ENCODE peak calls at places on chromosomes 4 and X, in nine cellular contexts. One of them, this sample, is unnamed.
A peak's percentile ranks its signal among the peaks of the same experiment; 100 is the strongest.

GRCh38 chr4:153001626-153002025 is 65.5 kb downstream of the FHDC1 start:
- DNase-seq in activated T-helper 1 cell treated with Interleukin-2 at 50 U/mL for 16 hours: no peak
- DNase-seq in stimulated activated CD4-positive, alpha-beta T cell treated with anti-CD3 and anti-CD28 coated beads, Interleukin-2, amount 100 ng/mL, for 24 hours: no peak
- DNase-seq in ELR: peak; percentile 13
- DNase-seq in ACHN: no peak
- DNase-seq in NCI-H1092 treated with DMSO at 0.1 percent for 48 hours: no peak
- DNase-seq in effector memory CD4-positive, alpha-beta T cell: no peak
- DNase-seq in neuronal stem cell: no peak
- DNase-seq in BJ: no peak
- DNase-seq in this sample: no peak

GRCh38 chr4:158835456-158836369 is 66.9 kb downstream of the FNIP2 start:
- DNase-seq in activated T-helper 1 cell treated with Interleukin-2 at 50 U/mL for 16 hours: no peak
- DNase-seq in stimulated activated CD4-positive, alpha-beta T cell treated with anti-CD3 and anti-CD28 coated beads, Interleukin-2, amount 100 ng/mL, for 24 hours: no peak
- DNase-seq in ELR: no peak
- DNase-seq in ACHN: no peak
- DNase-seq in NCI-H1092 treated with DMSO at 0.1 percent for 48 hours: no peak
- DNase-seq in effector memory CD4-positive, alpha-beta T cell: no peak
- DNase-seq in neuronal stem cell: no peak
- DNase-seq in BJ: no peak
- DNase-seq in this sample: no peak

GRCh38 chrX:21725498-21725897 is 32.4 kb downstream of the SMPX start:
- DNase-seq in activated T-helper 1 cell treated with Interleukin-2 at 50 U/mL for 16 hours: no peak
- DNase-seq in stimulated activated CD4-positive, alpha-beta T cell treated with anti-CD3 and anti-CD28 coated beads, Interleukin-2, amount 100 ng/mL, for 24 hours: no peak
- DNase-seq in ELR: peak; percentile 41
- DNase-seq in ACHN: peak; percentile 0
- DNase-seq in NCI-H1092 treated with DMSO at 0.1 percent for 48 hours: peak; percentile 45
- DNase-seq in effector memory CD4-positive, alpha-beta T cell: no peak
- DNase-seq in neuronal stem cell: no peak
- DNase-seq in BJ: no peak
- DNase-seq in this sample: no peak

GRCh38 chr4:184344899-184345572 is 127.4 kb upstream of the ENPP6 start:
- DNase-seq in activated T-helper 1 cell treated with Interleukin-2 at 50 U/mL for 16 hours: no peak
- DNase-seq in stimulated activated CD4-positive, alpha-beta T cell treated with anti-CD3 and anti-CD28 coated beads, Interleukin-2, amount 100 ng/mL, for 24 hours: no peak
- DNase-seq in ELR: no peak
- DNase-seq in ACHN: no peak
- DNase-seq in NCI-H1092 treated with DMSO at 0.1 percent for 48 hours: no peak
- DNase-seq in effector memory CD4-positive, alpha-beta T cell: no peak
- DNase-seq in neuronal stem cell: no peak
- DNase-seq in BJ: no peak
- DNase-seq in this sample: no peak

GRCh38 chr4:3660086-3660927 is 105.9 kb upstream of the ADRA2C start:
- DNase-seq in activated T-helper 1 cell treated with Interleukin-2 at 50 U/mL for 16 hours: no peak
- DNase-seq in stimulated activated CD4-positive, alpha-beta T cell treated with anti-CD3 and anti-CD28 coated beads, Interleukin-2, amount 100 ng/mL, for 24 hours: no peak
- DNase-seq in ELR: no peak
- DNase-seq in ACHN: no peak
- DNase-seq in NCI-H1092 treated with DMSO at 0.1 percent for 48 hours: peak; percentile 87
- DNase-seq in effector memory CD4-positive, alpha-beta T cell: no peak
- DNase-seq in neuronal stem cell: peak; percentile 29
- DNase-seq in BJ: no peak
- DNase-seq in this sample: no peak

GRCh38 chrX:12979011-12979629 is 4.2 kb downstream of the TMSB4X start:
- DNase-seq in activated T-helper 1 cell treated with Interleukin-2 at 50 U/mL for 16 hours: no peak
- DNase-seq in stimulated activated CD4-positive, alpha-beta T cell treated with anti-CD3 and anti-CD28 coated beads, Interleukin-2, amount 100 ng/mL, for 24 hours: no peak
- DNase-seq in ELR: no peak
- DNase-seq in ACHN: no peak
- DNase-seq in NCI-H1092 treated with DMSO at 0.1 percent for 48 hours: no peak
- DNase-seq in effector memory CD4-positive, alpha-beta T cell: no peak
- DNase-seq in neuronal stem cell: no peak
- DNase-seq in BJ: no peak
- DNase-seq in this sample: no peak

GRCh38 chrX:67094061-67094460 is 449.8 kb upstream of the AR start:
- DNase-seq in activated T-helper 1 cell treated with Interleukin-2 at 50 U/mL for 16 hours: no peak
- DNase-seq in stimulated activated CD4-positive, alpha-beta T cell treated with anti-CD3 and anti-CD28 coated beads, Interleukin-2, amount 100 ng/mL, for 24 hours: no peak
- DNase-seq in ELR: no peak
- DNase-seq in ACHN: no peak
- DNase-seq in NCI-H1092 treated with DMSO at 0.1 percent for 48 hours: no peak
- DNase-seq in effector memory CD4-positive, alpha-beta T cell: no peak
- DNase-seq in neuronal stem cell: no peak
- DNase-seq in BJ: no peak
- DNase-seq in this sample: no peak

GRCh38 chrX:123803331-123803983 is 56.4 kb upstream of the XIAP start:
- DNase-seq in activated T-helper 1 cell treated with Interleukin-2 at 50 U/mL for 16 hours: no peak
- DNase-seq in stimulated activated CD4-positive, alpha-beta T cell treated with anti-CD3 and anti-CD28 coated beads, Interleukin-2, amount 100 ng/mL, for 24 hours: no peak
- DNase-seq in ELR: peak; percentile 75
- DNase-seq in ACHN: no peak
- DNase-seq in NCI-H1092 treated with DMSO at 0.1 percent for 48 hours: peak; percentile 91
- DNase-seq in effector memory CD4-positive, alpha-beta T cell: peak; percentile 12
- DNase-seq in neuronal stem cell: peak; percentile 0
- DNase-seq in BJ: peak; percentile 53
- DNase-seq in this sample: no peak

GRCh38 chr4:45453258-45453841 is 670.5 kb downstream of the GABRG1 start:
- DNase-seq in activated T-helper 1 cell treated with Interleukin-2 at 50 U/mL for 16 hours: no peak
- DNase-seq in stimulated activated CD4-positive, alpha-beta T cell treated with anti-CD3 and anti-CD28 coated beads, Interleukin-2, amount 100 ng/mL, for 24 hours: no peak
- DNase-seq in ELR: peak; percentile 4
- DNase-seq in ACHN: peak; percentile 56
- DNase-seq in NCI-H1092 treated with DMSO at 0.1 percent for 48 hours: peak; percentile 33
- DNase-seq in effector memory CD4-positive, alpha-beta T cell: no peak
- DNase-seq in neuronal stem cell: peak; percentile 31
- DNase-seq in BJ: no peak
- DNase-seq in this sample: no peak

GRCh38 chr4:108058685-108059440 is 69.2 kb downstream of the HADH start:
- DNase-seq in activated T-helper 1 cell treated with Interleukin-2 at 50 U/mL for 16 hours: no peak
- DNase-seq in stimulated activated CD4-positive, alpha-beta T cell treated with anti-CD3 and anti-CD28 coated beads, Interleukin-2, amount 100 ng/mL, for 24 hours: no peak
- DNase-seq in ELR: peak; percentile 97
- DNase-seq in ACHN: no peak
- DNase-seq in NCI-H1092 treated with DMSO at 0.1 percent for 48 hours: no peak
- DNase-seq in effector memory CD4-positive, alpha-beta T cell: no peak
- DNase-seq in neuronal stem cell: no peak
- DNase-seq in BJ: peak; percentile 75
- DNase-seq in this sample: no peak

GRCh38 chrX:25858273-25858880 is 279.8 kb upstream of the MAGEB18 start:
- DNase-seq in activated T-helper 1 cell treated with Interleukin-2 at 50 U/mL for 16 hours: no peak
- DNase-seq in stimulated activated CD4-positive, alpha-beta T cell treated with anti-CD3 and anti-CD28 coated beads, Interleukin-2, amount 100 ng/mL, for 24 hours: no peak
- DNase-seq in ELR: no peak
- DNase-seq in ACHN: peak; percentile 9
- DNase-seq in NCI-H1092 treated with DMSO at 0.1 percent for 48 hours: no peak
- DNase-seq in effector memory CD4-positive, alpha-beta T cell: no peak
- DNase-seq in neuronal stem cell: no peak
- DNase-seq in BJ: no peak
- DNase-seq in this sample: no peak

GRCh38 chr4:76282941-76283689 is 23.4 kb upstream of the STBD1 start:
- DNase-seq in activated T-helper 1 cell treated with Interleukin-2 at 50 U/mL for 16 hours: no peak
- DNase-seq in stimulated activated CD4-positive, alpha-beta T cell treated with anti-CD3 and anti-CD28 coated beads, Interleukin-2, amount 100 ng/mL, for 24 hours: no peak
- DNase-seq in ELR: no peak
- DNase-seq in ACHN: no peak
- DNase-seq in NCI-H1092 treated with DMSO at 0.1 percent for 48 hours: no peak
- DNase-seq in effector memory CD4-positive, alpha-beta T cell: no peak
- DNase-seq in neuronal stem cell: no peak
- DNase-seq in BJ: no peak
- DNase-seq in this sample: no peak

GRCh38 chrX:39242187-39242586 is 440.9 kb downstream of the MID1IP1 start:
- DNase-seq in activated T-helper 1 cell treated with Interleukin-2 at 50 U/mL for 16 hours: no peak
- DNase-seq in stimulated activated CD4-positive, alpha-beta T cell treated with anti-CD3 and anti-CD28 coated beads, Interleukin-2, amount 100 ng/mL, for 24 hours: no peak
- DNase-seq in ELR: peak; percentile 9
- DNase-seq in ACHN: no peak
- DNase-seq in NCI-H1092 treated with DMSO at 0.1 percent for 48 hours: peak; percentile 77
- DNase-seq in effector memory CD4-positive, alpha-beta T cell: no peak
- DNase-seq in neuronal stem cell: no peak
- DNase-seq in BJ: no peak
- DNase-seq in this sample: no peak

GRCh38 chr4:60744767-60745166 is 455.4 kb upstream of the ADGRL3 start:
- DNase-seq in activated T-helper 1 cell treated with Interleukin-2 at 50 U/mL for 16 hours: no peak
- DNase-seq in stimulated activated CD4-positive, alpha-beta T cell treated with anti-CD3 and anti-CD28 coated beads, Interleukin-2, amount 100 ng/mL, for 24 hours: no peak
- DNase-seq in ELR: peak; percentile 51
- DNase-seq in ACHN: no peak
- DNase-seq in NCI-H1092 treated with DMSO at 0.1 percent for 48 hours: no peak
- DNase-seq in effector memory CD4-positive, alpha-beta T cell: no peak
- DNase-seq in neuronal stem cell: no peak
- DNase-seq in BJ: no peak
- DNase-seq in this sample: no peak

GRCh38 chrX:7068939-7069367 is 78.6 kb upstream of the STS start:
- DNase-seq in activated T-helper 1 cell treated with Interleukin-2 at 50 U/mL for 16 hours: no peak
- DNase-seq in stimulated activated CD4-positive, alpha-beta T cell treated with anti-CD3 and anti-CD28 coated beads, Interleukin-2, amount 100 ng/mL, for 24 hours: no peak
- DNase-seq in ELR: peak; percentile 6
- DNase-seq in ACHN: no peak
- DNase-seq in NCI-H1092 treated with DMSO at 0.1 percent for 48 hours: no peak
- DNase-seq in effector memory CD4-positive, alpha-beta T cell: no peak
- DNase-seq in neuronal stem cell: no peak
- DNase-seq in BJ: no peak
- DNase-seq in this sample: no peak

GRCh38 chrX:13340182-13340791 is 20.4 kb upstream of the ATXN3L start:
- DNase-seq in activated T-helper 1 cell treated with Interleukin-2 at 50 U/mL for 16 hours: no peak
- DNase-seq in stimulated activated CD4-positive, alpha-beta T cell treated with anti-CD3 and anti-CD28 coated beads, Interleukin-2, amount 100 ng/mL, for 24 hours: no peak
- DNase-seq in ELR: peak; percentile 17
- DNase-seq in ACHN: no peak
- DNase-seq in NCI-H1092 treated with DMSO at 0.1 percent for 48 hours: no peak
- DNase-seq in effector memory CD4-positive, alpha-beta T cell: no peak
- DNase-seq in neuronal stem cell: no peak
- DNase-seq in BJ: peak; percentile 4
- DNase-seq in this sample: no peak

GRCh38 chr4:136078971-136079370 is 1453.3 kb downstream of the PCDH18 start:
- DNase-seq in activated T-helper 1 cell treated with Interleukin-2 at 50 U/mL for 16 hours: no peak
- DNase-seq in stimulated activated CD4-positive, alpha-beta T cell treated with anti-CD3 and anti-CD28 coated beads, Interleukin-2, amount 100 ng/mL, for 24 hours: no peak
- DNase-seq in ELR: peak; percentile 50
- DNase-seq in ACHN: no peak
- DNase-seq in NCI-H1092 treated with DMSO at 0.1 percent for 48 hours: no peak
- DNase-seq in effector memory CD4-positive, alpha-beta T cell: no peak
- DNase-seq in neuronal stem cell: no peak
- DNase-seq in BJ: no peak
- DNase-seq in this sample: no peak

GRCh38 chr4:111334356-111334755 is 711.5 kb upstream of the PITX2 start:
- DNase-seq in activated T-helper 1 cell treated with Interleukin-2 at 50 U/mL for 16 hours: no peak
- DNase-seq in stimulated activated CD4-positive, alpha-beta T cell treated with anti-CD3 and anti-CD28 coated beads, Interleukin-2, amount 100 ng/mL, for 24 hours: no peak
- DNase-seq in ELR: no peak
- DNase-seq in ACHN: no peak
- DNase-seq in NCI-H1092 treated with DMSO at 0.1 percent for 48 hours: no peak
- DNase-seq in effector memory CD4-positive, alpha-beta T cell: no peak
- DNase-seq in neuronal stem cell: no peak
- DNase-seq in BJ: peak; percentile 42
- DNase-seq in this sample: no peak

GRCh38 chr4:153014460-153014859 is 78.3 kb downstream of the FHDC1 start:
- DNase-seq in activated T-helper 1 cell treated with Interleukin-2 at 50 U/mL for 16 hours: no peak
- DNase-seq in stimulated activated CD4-positive, alpha-beta T cell treated with anti-CD3 and anti-CD28 coated beads, Interleukin-2, amount 100 ng/mL, for 24 hours: no peak
- DNase-seq in ELR: peak; percentile 41
- DNase-seq in ACHN: no peak
- DNase-seq in NCI-H1092 treated with DMSO at 0.1 percent for 48 hours: no peak
- DNase-seq in effector memory CD4-positive, alpha-beta T cell: no peak
- DNase-seq in neuronal stem cell: no peak
- DNase-seq in BJ: no peak
- DNase-seq in this sample: no peak

GRCh38 chr4:143382539-143382938 is 45.9 kb downstream of the GAB1 start:
- DNase-seq in activated T-helper 1 cell treated with Interleukin-2 at 50 U/mL for 16 hours: no peak
- DNase-seq in stimulated activated CD4-positive, alpha-beta T cell treated with anti-CD3 and anti-CD28 coated beads, Interleukin-2, amount 100 ng/mL, for 24 hours: no peak
- DNase-seq in ELR: peak; percentile 39
- DNase-seq in ACHN: peak; percentile 64
- DNase-seq in NCI-H1092 treated with DMSO at 0.1 percent for 48 hours: no peak
- DNase-seq in effector memory CD4-positive, alpha-beta T cell: no peak
- DNase-seq in neuronal stem cell: no peak
- DNase-seq in BJ: no peak
- DNase-seq in this sample: no peak

GRCh38 chr4:7403001-7403400 is 31.7 kb downstream of the PSAPL1 start:
- DNase-seq in activated T-helper 1 cell treated with Interleukin-2 at 50 U/mL for 16 hours: no peak
- DNase-seq in stimulated activated CD4-positive, alpha-beta T cell treated with anti-CD3 and anti-CD28 coated beads, Interleukin-2, amount 100 ng/mL, for 24 hours: no peak
- DNase-seq in ELR: no peak
- DNase-seq in ACHN: no peak
- DNase-seq in NCI-H1092 treated with DMSO at 0.1 percent for 48 hours: no peak
- DNase-seq in effector memory CD4-positive, alpha-beta T cell: no peak
- DNase-seq in neuronal stem cell: no peak
- DNase-seq in BJ: no peak
- DNase-seq in this sample: no peak

GRCh38 chr4:88017516-88018302 is 10.3 kb downstream of the PKD2 start:
- DNase-seq in activated T-helper 1 cell treated with Interleukin-2 at 50 U/mL for 16 hours: no peak
- DNase-seq in stimulated activated CD4-positive, alpha-beta T cell treated with anti-CD3 and anti-CD28 coated beads, Interleukin-2, amount 100 ng/mL, for 24 hours: no peak
- DNase-seq in ELR: peak; percentile 93
- DNase-seq in ACHN: peak; percentile 92
- DNase-seq in NCI-H1092 treated with DMSO at 0.1 percent for 48 hours: no peak
- DNase-seq in effector memory CD4-positive, alpha-beta T cell: no peak
- DNase-seq in neuronal stem cell: no peak
- DNase-seq in BJ: peak; percentile 88
- DNase-seq in this sample: no peak

GRCh38 chr4:180521181-180521580 is 1722.0 kb upstream of the TENM3 start:
- DNase-seq in activated T-helper 1 cell treated with Interleukin-2 at 50 U/mL for 16 hours: no peak
- DNase-seq in stimulated activated CD4-positive, alpha-beta T cell treated with anti-CD3 and anti-CD28 coated beads, Interleukin-2, amount 100 ng/mL, for 24 hours: no peak
- DNase-seq in ELR: peak; percentile 63
- DNase-seq in ACHN: no peak
- DNase-seq in NCI-H1092 treated with DMSO at 0.1 percent for 48 hours: no peak
- DNase-seq in effector memory CD4-positive, alpha-beta T cell: no peak
- DNase-seq in neuronal stem cell: no peak
- DNase-seq in BJ: no peak
- DNase-seq in this sample: no peak

GRCh38 chr4:30716158-30716557 is 4.0 kb upstream of the PCDH7 start:
- DNase-seq in activated T-helper 1 cell treated with Interleukin-2 at 50 U/mL for 16 hours: no peak
- DNase-seq in stimulated activated CD4-positive, alpha-beta T cell treated with anti-CD3 and anti-CD28 coated beads, Interleukin-2, amount 100 ng/mL, for 24 hours: no peak
- DNase-seq in ELR: peak; percentile 63
- DNase-seq in ACHN: peak; percentile 55
- DNase-seq in NCI-H1092 treated with DMSO at 0.1 percent for 48 hours: peak; percentile 38
- DNase-seq in effector memory CD4-positive, alpha-beta T cell: no peak
- DNase-seq in neuronal stem cell: peak; percentile 21
- DNase-seq in BJ: no peak
- DNase-seq in this sample: no peak

GRCh38 chr4:41935652-41936021 is 408 bp downstream of the TMEM33 start:
- DNase-seq in activated T-helper 1 cell treated with Interleukin-2 at 50 U/mL for 16 hours: no peak
- DNase-seq in stimulated activated CD4-positive, alpha-beta T cell treated with anti-CD3 and anti-CD28 coated beads, Interleukin-2, amount 100 ng/mL, for 24 hours: peak; percentile 33
- DNase-seq in ELR: peak; percentile 64
- DNase-seq in ACHN: no peak
- DNase-seq in NCI-H1092 treated with DMSO at 0.1 percent for 48 hours: no peak
- DNase-seq in effector memory CD4-positive, alpha-beta T cell: no peak
- DNase-seq in neuronal stem cell: no peak
- DNase-seq in BJ: no peak
- DNase-seq in this sample: no peak

GRCh38 chr4:149630079-149630478 is 185.6 kb downstream of the IQCM start:
- DNase-seq in activated T-helper 1 cell treated with Interleukin-2 at 50 U/mL for 16 hours: no peak
- DNase-seq in stimulated activated CD4-positive, alpha-beta T cell treated with anti-CD3 and anti-CD28 coated beads, Interleukin-2, amount 100 ng/mL, for 24 hours: no peak
- DNase-seq in ELR: no peak
- DNase-seq in ACHN: no peak
- DNase-seq in NCI-H1092 treated with DMSO at 0.1 percent for 48 hours: no peak
- DNase-seq in effector memory CD4-positive, alpha-beta T cell: no peak
- DNase-seq in neuronal stem cell: no peak
- DNase-seq in BJ: no peak
- DNase-seq in this sample: no peak

GRCh38 chrX:3257471-3257870 is 89.0 kb downstream of the MXRA5 start:
- DNase-seq in activated T-helper 1 cell treated with Interleukin-2 at 50 U/mL for 16 hours: no peak
- DNase-seq in stimulated activated CD4-positive, alpha-beta T cell treated with anti-CD3 and anti-CD28 coated beads, Interleukin-2, amount 100 ng/mL, for 24 hours: no peak
- DNase-seq in ELR: no peak
- DNase-seq in ACHN: no peak
- DNase-seq in NCI-H1092 treated with DMSO at 0.1 percent for 48 hours: no peak
- DNase-seq in effector memory CD4-positive, alpha-beta T cell: no peak
- DNase-seq in neuronal stem cell: no peak
- DNase-seq in BJ: no peak
- DNase-seq in this sample: no peak

GRCh38 chr4:108255203-108255747 is 86.5 kb upstream of the LEF1 start:
- DNase-seq in activated T-helper 1 cell treated with Interleukin-2 at 50 U/mL for 16 hours: no peak
- DNase-seq in stimulated activated CD4-positive, alpha-beta T cell treated with anti-CD3 and anti-CD28 coated beads, Interleukin-2, amount 100 ng/mL, for 24 hours: no peak
- DNase-seq in ELR: no peak
- DNase-seq in ACHN: no peak
- DNase-seq in NCI-H1092 treated with DMSO at 0.1 percent for 48 hours: no peak
- DNase-seq in effector memory CD4-positive, alpha-beta T cell: no peak
- DNase-seq in neuronal stem cell: no peak
- DNase-seq in BJ: no peak
- DNase-seq in this sample: no peak

GRCh38 chrX:54561622-54562021 is 31.6 kb downstream of the GNL3L start:
- DNase-seq in activated T-helper 1 cell treated with Interleukin-2 at 50 U/mL for 16 hours: no peak
- DNase-seq in stimulated activated CD4-positive, alpha-beta T cell treated with anti-CD3 and anti-CD28 coated beads, Interleukin-2, amount 100 ng/mL, for 24 hours: no peak
- DNase-seq in ELR: no peak
- DNase-seq in ACHN: no peak
- DNase-seq in NCI-H1092 treated with DMSO at 0.1 percent for 48 hours: no peak
- DNase-seq in effector memory CD4-positive, alpha-beta T cell: no peak
- DNase-seq in neuronal stem cell: no peak
- DNase-seq in BJ: no peak
- DNase-seq in this sample: no peak

GRCh38 chr4:119666653-119667091 is 38.1 kb upstream of the PDE5A start:
- DNase-seq in activated T-helper 1 cell treated with Interleukin-2 at 50 U/mL for 16 hours: no peak
- DNase-seq in stimulated activated CD4-positive, alpha-beta T cell treated with anti-CD3 and anti-CD28 coated beads, Interleukin-2, amount 100 ng/mL, for 24 hours: no peak
- DNase-seq in ELR: no peak
- DNase-seq in ACHN: no peak
- DNase-seq in NCI-H1092 treated with DMSO at 0.1 percent for 48 hours: peak; percentile 3
- DNase-seq in effector memory CD4-positive, alpha-beta T cell: no peak
- DNase-seq in neuronal stem cell: peak; percentile 8
- DNase-seq in BJ: no peak
- DNase-seq in this sample: no peak

GRCh38 chr4:108533245-108533844 is 87.0 kb upstream of the RPL34 start:
- DNase-seq in activated T-helper 1 cell treated with Interleukin-2 at 50 U/mL for 16 hours: no peak
- DNase-seq in stimulated activated CD4-positive, alpha-beta T cell treated with anti-CD3 and anti-CD28 coated beads, Interleukin-2, amount 100 ng/mL, for 24 hours: no peak
- DNase-seq in ELR: no peak
- DNase-seq in ACHN: no peak
- DNase-seq in NCI-H1092 treated with DMSO at 0.1 percent for 48 hours: no peak
- DNase-seq in effector memory CD4-positive, alpha-beta T cell: no peak
- DNase-seq in neuronal stem cell: no peak
- DNase-seq in BJ: no peak
- DNase-seq in this sample: no peak

This sample was measured in omental fat pad.